ENCODE peak calls at places on chromosome 1, in seven cellular contexts. B is GM12878, Y is H1, A is GM12891, J is SK-N-SH, T is K562, H is HepG2. F is an unnamed sample.

GRCh38 chr1:9842073-9842711 is 18.4 kb upstream of the CLSTN1 start:
- DNase-seq in B (no peak), Y (no peak), A (no peak), J (peak), T (no peak), H (no peak), F (no peak)

GRCh38 chr1:156747737-156748669 is 3.5 kb downstream of the HDGF start:
- DNase-seq in B (no peak), Y (no peak), A (no peak), J (no peak), T (no peak), H (no peak), F (no peak)

GRCh38 chr1:94602312-94602711 is 60.8 kb upstream of the F3 start:
- DNase-seq in B (no peak), Y (no peak), A (no peak), J (no peak), T (no peak), H (no peak), F (no peak)

GRCh38 chr1:204369006-204369726 is 9.4 kb upstream of the PLEKHA6 start:
- DNase-seq in B (no peak), Y (no peak), A (no peak), J (no peak), T (no peak), H (no peak), F (no peak)

GRCh38 chr1:6007318-6008083 is 15.3 kb upstream of the NPHP4 start:
- DNase-seq in B (no peak), Y (no peak), A (no peak), J (no peak), T (peak), H (no peak), F (no peak)

GRCh38 chr1:196678510-196678884 is 26.7 kb downstream of the CFH start:
- DNase-seq in B (no peak), Y (no peak), A (no peak), J (no peak), T (no peak), H (no peak), F (no peak)

GRCh38 chr1:63774617-63775417 is 1.0 kb downstream of the ROR1 start:
- DNase-seq in B (no peak), Y (peak), A (peak), J (peak), T (no peak), H (no peak), F (peak)

GRCh38 chr1:10980841-10981727 is 31.4 kb upstream of the TARDBP start:
- DNase-seq in B (no peak), Y (no peak), A (no peak), J (no peak), T (no peak), H (no peak), F (no peak)

GRCh38 chr1:157197906-157198435 is 59.8 kb upstream of the ETV3 start:
- DNase-seq in B (no peak), Y (no peak), A (no peak), J (no peak), T (no peak), H (no peak), F (no peak)

GRCh38 chr1:218366322-218367052 is 21.4 kb downstream of the TGFB2 start:
- DNase-seq in B (no peak), Y (no peak), A (no peak), J (no peak), T (no peak), H (peak), F (no peak)

GRCh38 chr1:182430263-182431068 is 19.5 kb upstream of the RGSL1 start:
- DNase-seq in B (peak), Y (no peak), A (no peak), J (no peak), T (peak), H (no peak), F (no peak)

GRCh38 chr1:217717959-217718358 is 86.8 kb downstream of the SPATA17 start:
- DNase-seq in B (no peak), Y (no peak), A (no peak), J (no peak), T (no peak), H (no peak), F (no peak)

GRCh38 chr1:164772635-164773034 is 213.7 kb downstream of the PBX1 start:
- DNase-seq in B (no peak), Y (no peak), A (no peak), J (no peak), T (peak), H (no peak), F (no peak)

GRCh38 chr1:205547932-205548827 is 43.7 kb downstream of the CDK18 start:
- DNase-seq in B (no peak), Y (no peak), A (no peak), J (no peak), T (no peak), H (no peak), F (no peak)

GRCh38 chr1:12597792-12598191 is 20.2 kb downstream of the DHRS3 start:
- DNase-seq in B (no peak), Y (no peak), A (no peak), J (no peak), T (no peak), H (no peak), F (no peak)

GRCh38 chr1:237901284-237901870 is 10.7 kb upstream of the ZP4 start:
- DNase-seq in B (no peak), Y (no peak), A (peak), J (peak), T (peak), H (peak), F (no peak)

GRCh38 chr1:27624467-27625233 is 10.3 kb downstream of the FGR start:
- DNase-seq in B (peak), Y (no peak), A (no peak), J (no peak), T (no peak), H (no peak), F (no peak)
- TF ChIP-seq TAF1 in B (no peak), Y (no peak), A (no peak), J (no peak), T (no peak), H (no peak), F (no peak)

DNA sequence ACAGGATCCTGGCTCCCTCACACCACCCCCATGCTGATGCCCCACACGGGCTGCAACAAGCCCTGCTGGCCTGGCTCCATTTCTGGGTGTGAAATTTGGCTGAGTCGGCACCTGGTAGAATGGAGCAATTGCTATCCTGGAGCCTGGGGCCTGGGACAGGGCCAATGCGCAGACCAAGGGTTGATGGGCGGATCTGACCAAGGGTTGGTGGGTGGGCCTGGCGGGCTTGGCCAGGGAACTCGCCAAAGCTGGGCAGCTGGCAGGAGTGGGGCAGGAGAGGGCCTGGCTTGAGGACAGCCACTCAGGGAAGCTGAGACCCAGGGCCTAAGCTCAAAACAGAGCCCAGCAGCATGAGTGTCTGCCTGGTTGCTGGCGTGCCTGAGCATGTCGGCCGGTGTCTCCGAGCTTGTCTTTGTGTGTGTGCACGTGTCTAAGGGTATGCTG is 70.9 kb upstream of the POU3F1 start:
- DNase-seq in B (no peak), Y (no peak), A (no peak), J (no peak), T (no peak), H (no peak), F (no peak)
- TF ChIP-seq POLR2AphosphoS5 in B (no peak), Y (no peak), A (no peak), J (no peak), T (no peak), H (no peak), F (no peak)

GRCh38 chr1:186297439-186297838 is 77.6 kb downstream of the TPR start:
- DNase-seq in B (no peak), Y (no peak), A (no peak), J (no peak), T (no peak), H (no peak), F (no peak)

GRCh38 chr1:186301448-186301847 is 73.6 kb downstream of the TPR start:
- DNase-seq in B (no peak), Y (no peak), A (no peak), J (no peak), T (no peak), H (no peak), F (no peak)

GRCh38 chr1:186298851-186299250 is 76.2 kb downstream of the TPR start:
- DNase-seq in B (no peak), Y (no peak), A (no peak), J (no peak), T (no peak), H (no peak), F (no peak)

GRCh38 chr1:186292875-186293274 is 82.2 kb downstream of the TPR start:
- DNase-seq in B (no peak), Y (no peak), A (no peak), J (no peak), T (no peak), H (no peak), F (no peak)

GRCh38 chr1:186295980-186296379 is 79.1 kb downstream of the TPR start:
- DNase-seq in B (no peak), Y (no peak), A (no peak), J (no peak), T (no peak), H (peak), F (no peak)
- TF ChIP-seq TAF1 in B (no peak), Y (no peak), A (no peak), J (no peak), T (no peak), H (no peak), F (no peak)

DNA sequence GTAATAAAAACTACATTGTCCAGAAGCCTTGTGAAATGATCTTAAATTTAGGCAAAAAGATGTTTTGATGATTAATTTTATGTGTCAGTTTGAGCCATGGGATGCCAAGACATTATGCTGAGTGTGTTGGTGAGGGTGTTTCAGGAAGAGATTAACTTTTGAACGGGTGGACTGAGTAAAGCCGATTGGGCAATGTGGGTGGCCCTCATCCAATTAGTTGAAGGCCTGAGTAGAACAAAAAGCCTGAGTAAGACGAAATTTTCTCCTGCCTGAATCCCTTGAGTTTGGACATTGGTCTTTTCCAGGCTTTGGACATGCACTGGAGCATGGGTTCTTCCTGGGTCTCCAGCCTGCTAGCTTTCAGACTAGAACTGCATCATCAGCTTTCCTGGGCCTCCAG is 63.7 kb downstream of the NIBAN1 start:
- DNase-seq in B (no peak), Y (no peak), A (no peak), J (no peak), T (no peak), H (no peak), F (no peak)
- TF ChIP-seq POLR2AphosphoS5 in B (no peak), Y (no peak), A (no peak), J (no peak), T (no peak), H (no peak), F (no peak)

DNA sequence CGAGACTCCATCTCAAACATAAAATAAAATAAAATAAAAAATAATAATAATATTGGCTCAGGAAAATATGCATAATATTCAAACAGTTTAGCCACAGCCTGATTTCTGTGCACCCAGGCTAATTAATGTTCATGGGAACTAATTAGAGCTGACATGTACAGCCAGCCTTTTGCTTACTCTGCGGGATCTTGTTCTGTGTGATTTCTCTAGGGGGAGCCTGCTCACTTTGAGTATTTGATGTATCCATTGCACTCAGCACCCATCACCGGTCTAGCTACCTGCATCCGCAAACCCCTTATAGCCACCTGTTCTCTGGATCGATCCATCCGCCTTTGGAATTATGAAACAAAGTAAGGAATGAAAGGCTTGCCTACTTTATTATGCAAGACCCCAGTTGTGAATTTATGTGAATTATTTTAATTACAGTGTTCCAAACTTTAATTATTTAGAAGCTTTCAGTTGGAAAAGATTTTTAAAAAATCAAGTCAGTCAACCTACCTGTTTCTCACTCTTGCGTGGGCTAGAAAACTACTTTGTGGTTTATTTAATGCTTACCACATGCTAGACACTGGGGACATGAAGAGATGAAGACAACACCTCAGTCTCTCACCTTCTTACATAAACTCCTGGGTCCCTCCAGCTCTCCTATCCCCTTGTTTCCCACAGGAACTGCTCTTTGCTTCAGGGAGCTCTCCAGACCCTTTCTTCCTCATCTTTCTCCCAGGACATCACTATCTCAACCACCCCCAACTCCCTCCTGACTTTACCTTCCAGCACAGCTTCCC is 25.4 kb downstream of the CFAP57 start:
- DNase-seq in B (no peak), Y (no peak), A (no peak), J (peak), T (no peak), H (peak), F (no peak)
- TF ChIP-seq TAF1 in B (no peak), Y (no peak), A (no peak), J (no peak), T (no peak), H (no peak), F (no peak)